ENCODE peak calls at places on chromosomes 11 and 22, in ten cellular contexts. V is SK-N-SH; S is cardiac muscle cell; J is mammary epithelial cell; K is neuronal stem cell; X is CD4-positive, alpha-beta memory T cell; Y is psoas muscle; M is OCI-LY7; Q is transverse colon; C is tibial nerve. D is an unnamed sample. For H3K9me3 and H3K36me3, the result is how much of the 10 kb centered on the place peaks cover.

GRCh38 chr22:35638408-35638807 is 9.8 kb upstream of the APOL6 start:
- DNase-seq in K (no peak), J (no peak), Q (peak), S (peak), V (peak), X (no peak), Y (peak), C (peak), M (no peak), D (no peak)

GRCh38 chr22:20748820-20749428 is 25.0 kb upstream of the SERPIND1 start:
- DNase-seq in J (no peak), K (no peak), C (no peak), V (no peak), X (no peak), S (peak), Y (no peak), M (peak), Q (no peak), D (no peak)

GRCh38 chr11:113261709-113262475 is 52.5 kb upstream of the TTC12 start:
- DNase-seq in C (no peak), V (no peak), J (peak), Q (no peak), S (no peak), K (no peak), Y (no peak), M (no peak), X (no peak), D (no peak)

GRCh38 chr11:6418958-6419611 is at the start of gene APBB1:
- DNase-seq in Q (peak), C (peak), M (peak), X (peak), J (peak), Y (peak), V (peak), S (peak), K (peak), D (peak)

GRCh38 chr11:62593434-62594044 is 2.2 kb upstream of the TUT1 start:
- DNase-seq in V (peak), J (peak), Q (peak), K (peak), Y (peak), M (peak), S (peak), X (peak), C (peak), D (peak)

GRCh38 chr11:44751066-44751465 is 24.3 kb downstream of the TSPAN18 start:
- DNase-seq in Q (no peak), Y (peak), M (no peak), S (no peak), J (no peak), V (no peak), K (no peak), C (no peak), X (no peak), D (no peak)

GRCh38 chr22:26713823-26714449 is 56.5 kb downstream of the MIAT start:
- DNase-seq in V (no peak), X (no peak), S (peak), M (no peak), C (no peak), K (no peak), Q (no peak), J (no peak), Y (no peak), D (no peak)

GRCh38 chr11:68690671-68691401 is 6.5 kb downstream of the GAL start:
- DNase-seq in Q (no peak), J (no peak), K (no peak), Y (no peak), M (no peak), S (no peak), V (no peak), C (no peak), X (peak), D (peak)

GRCh38 chr11:19232910-19233503 is 7.7 kb downstream of the E2F8 start:
- DNase-seq in Q (no peak), V (no peak), X (no peak), J (peak), K (no peak), M (no peak), Y (no peak), S (no peak), C (no peak), D (no peak)

GRCh38 chr11:26331911-26332571 is at the start of gene ANO3:
- DNase-seq in J (peak), C (peak), K (peak), S (peak), M (no peak), Y (peak), X (no peak), Q (peak), V (peak), D (peak)

GRCh38 chr22:20312396-20313191 is 7.3 kb downstream of the DGCR6L start:
- DNase-seq in K (no peak), S (no peak), C (no peak), J (no peak), V (no peak), X (no peak), Q (peak), Y (no peak), M (no peak), D (no peak)

GRCh38 chr22:45784357-45785277 is 113.0 kb downstream of the ATXN10 start:
- DNase-seq in M (peak), V (peak), J (no peak), Y (no peak), Q (no peak), K (no peak), S (peak), X (no peak), C (no peak), D (no peak)

GRCh38 chr11:34235591-34236071 is 122.2 kb downstream of the ABTB2 start:
- DNase-seq in C (no peak), X (no peak), M (no peak), K (no peak), J (no peak), S (no peak), V (no peak), Q (no peak), Y (no peak), D (no peak)

GRCh38 chr11:108963118-108963517 is 298.2 kb downstream of the DDX10 start:
- DNase-seq in X (no peak), K (no peak), V (no peak), Q (no peak), S (no peak), Y (no peak), C (no peak), J (no peak), M (no peak), D (no peak)

GRCh38 chr11:35619030-35619753 is 932 bp downstream of the FJX1 start:
- DNase-seq in Q (peak), V (peak), S (no peak), J (peak), Y (peak), M (no peak), C (no peak), K (peak), X (peak), D (peak)

GRCh38 chr11:9313648-9314290 is 624 bp downstream of the TMEM41B start:
- DNase-seq in Y (no peak), V (no peak), M (peak), Q (peak), J (peak), S (peak), C (no peak), X (no peak), K (no peak), D (peak)

GRCh38 chr11:1354125-1354938 is 35.4 kb upstream of the BRSK2 start:
- DNase-seq in S (no peak), Y (no peak), Q (no peak), C (no peak), V (peak), X (no peak), M (no peak), K (no peak), J (no peak), D (no peak)

GRCh38 chr11:1356007-1356435 is 33.7 kb upstream of the BRSK2 start:
- DNase-seq in V (peak), Y (no peak), J (no peak), C (no peak), X (no peak), S (no peak), K (no peak), M (no peak), Q (no peak), D (no peak)

GRCh38 chr11:1353383-1354124 is 36.2 kb upstream of the BRSK2 start:
- DNase-seq in M (no peak), K (no peak), X (no peak), S (no peak), V (peak), Q (no peak), J (no peak), C (no peak), Y (no peak), D (no peak)

GRCh38 chr11:1358286-1358685 is 31.4 kb upstream of the BRSK2 start:
- DNase-seq in V (peak), J (no peak), K (no peak), Y (no peak), M (no peak), Q (no peak), X (no peak), C (no peak), S (no peak), D (no peak)

DNA sequence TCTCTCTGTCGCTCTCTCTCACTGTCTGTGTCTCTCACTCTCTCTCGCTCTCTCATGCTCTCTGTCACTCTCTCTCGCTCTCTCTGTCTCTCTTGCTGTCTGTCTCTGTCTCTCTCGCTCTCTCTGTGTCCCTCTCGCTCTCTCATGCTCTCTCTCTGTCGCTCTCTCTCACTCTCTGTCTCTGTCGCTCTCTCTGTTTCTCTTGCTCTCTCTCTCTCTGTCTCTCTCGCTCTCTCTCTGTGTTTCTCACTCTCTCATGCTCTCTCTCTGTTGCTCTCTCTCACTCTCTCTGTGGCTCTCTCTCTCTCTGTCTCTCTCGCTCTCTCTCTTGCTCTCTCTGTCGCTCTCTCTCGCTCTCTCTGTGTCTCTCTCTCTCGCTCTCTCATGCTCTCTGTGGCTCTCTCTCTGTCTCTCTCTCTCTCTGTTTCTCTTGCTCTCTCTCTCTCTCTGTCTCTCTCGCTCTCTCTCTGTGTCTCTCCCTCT is 33.2 kb upstream of the BRSK2 start:
- DNase-seq in M (no peak), J (no peak), X (no peak), Y (no peak), Q (no peak), S (no peak), K (no peak), C (no peak), V (no peak), D (no peak)
- H3K9me3 ChIP-seq in M (under half), J (under half), X (under half), Y (under half), Q (under half), S (under half), K (under half), C (under half), V (under half), D (under half)

DNA sequence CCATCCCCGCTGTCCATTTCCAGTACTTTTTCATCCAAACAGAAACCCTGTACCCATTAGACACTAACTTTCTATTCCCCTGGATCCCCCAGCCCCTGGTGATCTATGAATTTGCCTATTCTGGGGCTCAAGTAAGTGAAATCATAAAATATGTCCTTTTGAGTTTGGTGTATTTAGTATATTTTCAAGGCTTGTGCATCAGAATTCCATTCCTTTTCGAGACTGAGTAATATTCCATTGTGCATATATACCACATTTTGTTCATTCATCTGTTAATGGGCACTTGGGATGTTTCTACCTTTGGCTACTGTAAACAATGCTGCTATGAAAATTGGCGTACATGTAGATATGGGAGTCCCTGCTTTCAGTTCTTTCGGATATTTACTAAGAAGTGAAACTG is 16.0 kb downstream of the APLP2 start:
- DNase-seq in K (no peak), V (no peak), Q (no peak), X (no peak), J (no peak), C (no peak), S (no peak), Y (no peak), M (no peak), D (no peak)
- H3K4me3 ChIP-seq in K (no peak), V (no peak), Q (no peak), X (no peak), J (no peak), C (no peak), S (no peak), Y (no peak), M (no peak), D (no peak)

DNA sequence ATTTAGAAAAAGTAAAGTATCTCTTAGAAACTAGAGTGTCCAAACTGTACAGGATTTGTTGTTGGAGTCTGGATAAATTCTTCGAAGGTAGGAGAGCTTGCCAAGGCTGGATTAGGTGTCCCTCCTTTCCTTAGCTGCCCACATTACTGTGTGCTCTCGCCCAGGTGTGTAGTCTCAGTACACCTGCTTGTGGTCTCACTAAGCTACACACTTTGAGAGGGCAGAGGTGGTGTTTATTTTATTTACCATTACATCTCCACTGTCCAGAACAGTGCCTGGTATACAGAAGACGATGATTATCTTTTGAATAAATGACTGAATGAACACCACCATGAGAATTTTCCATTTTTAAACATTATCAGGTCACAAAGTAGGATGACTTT is 36.5 kb downstream of the VSIG10L2 start:
- DNase-seq in J (no peak), M (no peak), C (no peak), V (no peak), X (no peak), Q (no peak), K (no peak), Y (no peak), S (no peak), D (no peak)
- H3K36me3 ChIP-seq in J (under half), M (under half), C (under half), V (under half), X (under half), Q (under half), K (under half), Y (under half), S (under half), D (under half)

GRCh38 chr22:48438096-48438495 is 1389.6 kb downstream of the BRD1 start:
- DNase-seq in C (no peak), Q (no peak), K (no peak), J (no peak), X (no peak), S (no peak), V (no peak), M (no peak), Y (no peak), D (no peak)
- H3K9me3 ChIP-seq in C (under half), Q (under half), K (under half), J (under half), X (under half), S (under half), V (under half), M (under half), Y (under half), D (under half)

GRCh38 chr22:39528681-39529486 is 3.7 kb downstream of the RPS19BP1 start:
- DNase-seq in X (peak), Q (peak), Y (peak), S (peak), M (peak), C (peak), J (peak), K (peak), V (peak), D (peak)
- H3K4me3 ChIP-seq in X (no peak), Q (peak), Y (peak), S (no peak), M (peak), C (peak), J (no peak), K (no peak), V (no peak), D (no peak)

DNA sequence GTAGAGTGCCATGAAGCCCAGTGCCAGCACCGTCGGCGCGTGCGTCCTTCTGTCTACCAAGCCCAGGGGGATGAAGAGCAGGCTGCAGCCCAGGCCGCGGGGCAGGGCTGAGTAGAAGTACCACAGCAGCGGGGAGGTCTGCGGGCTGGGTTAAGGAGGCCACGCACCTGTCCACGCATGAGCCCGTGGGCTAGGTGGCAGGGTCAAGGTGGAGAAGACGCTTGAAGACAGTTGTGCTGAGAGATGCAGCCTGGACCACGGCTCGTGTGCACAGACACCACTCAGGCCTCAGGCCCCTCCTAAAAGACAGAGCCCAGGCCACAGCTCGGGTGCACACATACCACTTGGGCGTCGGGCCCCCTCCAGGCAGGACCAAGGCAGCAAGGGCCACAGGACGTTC is 10.4 kb downstream of the ALG12 start:
- DNase-seq in X (no peak), V (no peak), C (no peak), Q (no peak), M (no peak), J (no peak), S (no peak), Y (no peak), K (no peak), D (no peak)
- H3K36me3 ChIP-seq in X (under half), V (under half), C (under half), Q (under half), M (under half), J (under half), S (under half), Y (under half), K (under half), D (under half)

DNA sequence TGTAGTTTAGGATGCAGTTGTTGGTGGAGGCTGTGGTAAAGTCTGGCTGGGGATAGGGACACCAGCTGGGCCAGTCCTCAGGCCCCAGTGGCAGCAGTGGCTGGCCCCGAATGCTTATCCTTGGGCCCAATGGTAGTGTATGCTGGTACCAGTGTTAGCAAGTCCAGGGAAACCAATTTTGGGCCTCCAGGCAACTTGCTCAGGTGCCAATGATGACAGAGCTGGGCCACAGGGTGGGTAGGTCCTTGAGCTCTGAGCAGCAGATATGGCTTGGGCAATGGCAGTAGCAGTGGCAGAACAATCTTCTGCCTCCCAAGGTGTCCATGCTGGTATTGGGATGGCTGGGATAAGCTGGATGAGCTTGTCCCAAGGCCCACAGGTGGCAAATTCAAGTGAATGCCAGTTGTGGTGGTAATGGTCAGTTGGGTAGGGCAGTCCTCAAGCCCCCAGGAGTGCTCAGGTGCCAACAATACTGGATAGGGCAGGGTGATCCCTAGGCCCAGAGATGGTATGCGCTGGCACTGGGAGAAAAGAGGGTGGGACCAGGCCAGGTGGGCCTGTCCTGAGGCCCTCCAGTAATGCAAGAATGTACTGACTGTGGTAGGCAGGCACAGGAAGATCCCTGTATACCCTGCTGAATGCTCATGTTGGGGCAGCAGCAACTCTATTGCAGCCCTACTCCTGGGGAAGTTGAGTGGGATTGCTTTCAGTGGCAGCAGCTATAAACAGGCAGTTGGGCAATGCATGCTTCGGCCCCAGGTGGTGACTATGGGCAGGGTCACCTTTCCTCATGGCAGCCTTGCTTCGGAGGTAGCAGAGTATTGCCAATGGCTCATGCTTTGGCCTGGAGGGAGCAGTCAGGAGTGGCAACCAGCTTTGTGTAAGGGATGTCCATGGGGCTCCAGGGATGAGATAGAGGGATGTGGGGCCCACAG is 54.7 kb downstream of the KCNQ1OT1 start:
- DNase-seq in Q (no peak), X (no peak), J (no peak), V (no peak), M (no peak), K (no peak), Y (no peak), S (no peak), C (no peak), D (no peak)
- H3K9me3 ChIP-seq in Q (half or more), X (under half), J (under half), V (under half), M (under half), K (under half), Y (half or more), S (under half), C (under half), D (half or more)